ENCODE peak calls at places on chromosomes 13 and 19, in seven cellular contexts. E, M, B, Y, Z, F and L are unnamed samples.

GRCh38 chr19:29022165-29022564 is 190.8 kb downstream of the UQCRFS1 start:
- DNase-seq in E (no peak), M (no peak), B (no peak), Y (no peak), Z (no peak), F (no peak), L (no peak)

GRCh38 chr19:17001603-17002183 is 24.9 kb downstream of the CPAMD8 start:
- DNase-seq in E (no peak), M (no peak), B (no peak), Y (no peak), Z (peak), F (no peak), L (no peak)

GRCh38 chr13:33862006-33862405 is 44.1 kb downstream of the RFC3 start:
- DNase-seq in E (no peak), M (no peak), B (no peak), Y (no peak), Z (no peak), F (no peak), L (no peak)

GRCh38 chr13:44052843-44053607 is 173.3 kb downstream of the LACC1 start:
- DNase-seq in E (no peak), M (no peak), B (peak), Y (peak), Z (no peak), F (no peak), L (no peak)

GRCh38 chr13:113990321-113990837 is 16.5 kb upstream of the C13orf46 start:
- DNase-seq in E (peak), M (peak), B (peak), Y (no peak), Z (no peak), F (no peak), L (peak)

GRCh38 chr19:47765522-47766358 is 12.8 kb upstream of the SELENOW start:
- DNase-seq in E (no peak), M (no peak), B (peak), Y (peak), Z (no peak), F (peak), L (peak)

GRCh38 chr13:76222511-76222910 is 586.4 kb downstream of the LMO7 start:
- DNase-seq in E (no peak), M (no peak), B (no peak), Y (no peak), Z (no peak), F (no peak), L (no peak)

GRCh38 chr19:29247912-29248311 is 35.0 kb upstream of the UQCRFS1 start:
- DNase-seq in E (no peak), M (no peak), B (no peak), Y (no peak), Z (no peak), F (no peak), L (no peak)

GRCh38 chr19:52922841-52923781 is at the start of gene ZNF888:
- DNase-seq in E (peak), M (peak), B (peak), Y (peak), Z (peak), F (peak), L (peak)

GRCh38 chr13:75376792-75377402 is 105.1 kb downstream of the TBC1D4 start:
- DNase-seq in E (no peak), M (no peak), B (no peak), Y (no peak), Z (no peak), F (no peak), L (no peak)

GRCh38 chr13:113273856-113274590 is 23.0 kb upstream of the LAMP1 start:
- DNase-seq in E (no peak), M (no peak), B (no peak), Y (peak), Z (no peak), F (peak), L (no peak)

GRCh38 chr19:51708811-51709210 is 15.0 kb downstream of the HAS1 start:
- DNase-seq in E (no peak), M (no peak), B (no peak), Y (no peak), Z (no peak), F (no peak), L (no peak)

GRCh38 chr13:97616385-97616784 is 182.4 kb downstream of the RAP2A start:
- DNase-seq in E (no peak), M (no peak), B (no peak), Y (no peak), Z (no peak), F (no peak), L (no peak)

GRCh38 chr13:20997301-20998061 is 63.9 kb downstream of the LATS2 start:
- DNase-seq in E (peak), M (no peak), B (no peak), Y (peak), Z (no peak), F (peak), L (no peak)

GRCh38 chr13:99207511-99207910 is 6.9 kb downstream of the UBAC2 start:
- DNase-seq in E (no peak), M (no peak), B (no peak), Y (no peak), Z (no peak), F (no peak), L (no peak)

GRCh38 chr13:114004416-114005205 is 30.7 kb upstream of the C13orf46 start:
- DNase-seq in E (peak), M (no peak), B (no peak), Y (peak), Z (no peak), F (no peak), L (no peak)

GRCh38 chr13:56735537-56735942 is 405.2 kb upstream of the PRR20A start:
- DNase-seq in E (no peak), M (no peak), B (no peak), Y (no peak), Z (no peak), F (no peak), L (no peak)

GRCh38 chr19:36106991-36107390 is 4.0 kb upstream of the OVOL3 start:
- DNase-seq in E (no peak), M (no peak), B (no peak), Y (no peak), Z (no peak), F (no peak), L (no peak)

GRCh38 chr13:33007237-33007636 is 9.0 kb upstream of the KL start:
- DNase-seq in E (no peak), M (no peak), B (no peak), Y (no peak), Z (no peak), F (no peak), L (no peak)

GRCh38 chr19:3682741-3683404 is 17.4 kb downstream of the PIP5K1C start:
- DNase-seq in E (no peak), M (no peak), B (peak), Y (peak), Z (no peak), F (no peak), L (no peak)

GRCh38 chr19:14354445-14354844 is 26.8 kb upstream of the ADGRE5 start:
- DNase-seq in E (no peak), M (no peak), B (no peak), Y (peak), Z (no peak), F (no peak), L (no peak)

GRCh38 chr13:98480915-98481510 is 95.9 kb downstream of the STK24 start:
- DNase-seq in E (peak), M (no peak), B (no peak), Y (peak), Z (no peak), F (no peak), L (no peak)

GRCh38 chr13:106500450-106500849 is 35.0 kb downstream of the EFNB2 start:
- DNase-seq in E (no peak), M (no peak), B (no peak), Y (no peak), Z (no peak), F (no peak), L (no peak)

GRCh38 chr13:102677122-102677521 is 17.7 kb downstream of the METTL21C start:
- DNase-seq in E (no peak), M (no peak), B (no peak), Y (no peak), Z (no peak), F (no peak), L (no peak)

GRCh38 chr13:39148513-39148961 is 110.3 kb downstream of the NHLRC3 start:
- DNase-seq in E (no peak), M (no peak), B (no peak), Y (peak), Z (no peak), F (peak), L (no peak)

GRCh38 chr19:41310031-41310831 is at the start of gene CCDC97:
- DNase-seq in E (peak), M (peak), B (peak), Y (peak), Z (peak), F (peak), L (peak)

GRCh38 chr19:21221653-21222052 is 79.8 kb downstream of the ZNF431 start:
- DNase-seq in E (no peak), M (no peak), B (no peak), Y (peak), Z (no peak), F (no peak), L (no peak)

GRCh38 chr13:40064723-40065122 is 409.3 kb downstream of the COG6 start:
- DNase-seq in E (no peak), M (no peak), B (peak), Y (peak), Z (no peak), F (no peak), L (no peak)

GRCh38 chr19:35644987-35645679 is 3.0 kb upstream of the COX6B1 start:
- DNase-seq in E (peak), M (peak), B (peak), Y (peak), Z (peak), F (no peak), L (no peak)

GRCh38 chr19:32318884-32319520 is 26.4 kb upstream of the ZNF507 start:
- DNase-seq in E (no peak), M (no peak), B (no peak), Y (peak), Z (no peak), F (peak), L (no peak)

GRCh38 chr19:28883241-28883693 is 329.7 kb downstream of the UQCRFS1 start:
- DNase-seq in E (peak), M (no peak), B (no peak), Y (no peak), Z (no peak), F (no peak), L (peak)

GRCh38 chr13:34469212-34469983 is 472.7 kb upstream of the NBEA start:
- DNase-seq in E (no peak), M (no peak), B (no peak), Y (no peak), Z (no peak), F (peak), L (no peak)

GRCh38 chr19:28785961-28786360 is 427.0 kb downstream of the UQCRFS1 start:
- DNase-seq in E (no peak), M (no peak), B (no peak), Y (no peak), Z (no peak), F (no peak), L (no peak)

GRCh38 chr13:25678398-25678797 is 306.6 kb downstream of the ATP8A2 start:
- DNase-seq in E (no peak), M (no peak), B (no peak), Y (no peak), Z (no peak), F (no peak), L (no peak)

GRCh38 chr19:6372594-6373095 is at the start of gene ALKBH7:
- DNase-seq in E (peak), M (peak), B (peak), Y (peak), Z (peak), F (peak), L (peak)

GRCh38 chr13:27170521-27171243 is 929 bp downstream of the USP12 start:
- DNase-seq in E (peak), M (peak), B (peak), Y (peak), Z (no peak), F (peak), L (peak)

GRCh38 chr13:51000576-51001260 is 91.1 kb downstream of the RNASEH2B start:
- DNase-seq in E (peak), M (no peak), B (peak), Y (peak), Z (no peak), F (no peak), L (no peak)

GRCh38 chr13:112457081-112457480 is 80.9 kb downstream of the SPACA7 start:
- DNase-seq in E (no peak), M (no peak), B (no peak), Y (no peak), Z (no peak), F (no peak), L (no peak)

GRCh38 chr19:45508931-45509691 is 1.8 kb downstream of the VASP start:
- DNase-seq in E (peak), M (no peak), B (peak), Y (peak), Z (peak), F (peak), L (no peak)

GRCh38 chr13:20828540-20829364 is 55.0 kb upstream of the EEF1AKMT1 start:
- DNase-seq in E (no peak), M (no peak), B (no peak), Y (peak), Z (peak), F (peak), L (no peak)